ENCODE peak calls at places on chromosome 13, in four cellular contexts. J is SK-N-SH, B is WTC11, G is H1. X is an unnamed sample.

GRCh38 chr13:40141859-40142555 is 486.5 kb downstream of the COG6 start:
- DNase-seq in J (no peak), B (no peak), G (no peak), X (no peak)

GRCh38 chr13:90443268-90443667 is 904.2 kb upstream of the MIR17HG start:
- DNase-seq in J (no peak), B (no peak), G (no peak), X (no peak)

GRCh38 chr13:57629821-57630235 is 1.7 kb upstream of the PCDH17 start:
- DNase-seq in J (peak; percentile 95), B (peak; percentile 98), G (peak; percentile 97), X (peak; percentile 7)

GRCh38 chr13:23506821-23507210 is 63.4 kb upstream of the TNFRSF19 start:
- DNase-seq in J (peak; percentile 50), B (no peak), G (no peak), X (no peak)

GRCh38 chr13:23901365-23901764 is 4.1 kb upstream of the C1QTNF9B start:
- DNase-seq in J (no peak), B (no peak), G (no peak), X (no peak)

GRCh38 chr13:51453959-51454703 is 1.3 kb upstream of the INTS6 start:
- DNase-seq in J (peak; percentile 51), B (no peak), G (no peak), X (peak; percentile 46)

GRCh38 chr13:105465251-105465650 is 1070.2 kb downstream of the EFNB2 start:
- DNase-seq in J (no peak), B (no peak), G (no peak), X (no peak)

GRCh38 chr13:80572308-80572676 is 231.4 kb upstream of the SPRY2 start:
- DNase-seq in J (peak; percentile 15), B (no peak), G (no peak), X (no peak)

GRCh38 chr13:40920826-40921225 is 98.3 kb downstream of the ELF1 start:
- DNase-seq in J (no peak), B (no peak), G (no peak), X (no peak)

GRCh38 chr13:75637101-75637774 is 1.1 kb downstream of the LMO7 start:
- DNase-seq in J (peak; percentile 36), B (peak; percentile 34), G (no peak), X (no peak)

DNA sequence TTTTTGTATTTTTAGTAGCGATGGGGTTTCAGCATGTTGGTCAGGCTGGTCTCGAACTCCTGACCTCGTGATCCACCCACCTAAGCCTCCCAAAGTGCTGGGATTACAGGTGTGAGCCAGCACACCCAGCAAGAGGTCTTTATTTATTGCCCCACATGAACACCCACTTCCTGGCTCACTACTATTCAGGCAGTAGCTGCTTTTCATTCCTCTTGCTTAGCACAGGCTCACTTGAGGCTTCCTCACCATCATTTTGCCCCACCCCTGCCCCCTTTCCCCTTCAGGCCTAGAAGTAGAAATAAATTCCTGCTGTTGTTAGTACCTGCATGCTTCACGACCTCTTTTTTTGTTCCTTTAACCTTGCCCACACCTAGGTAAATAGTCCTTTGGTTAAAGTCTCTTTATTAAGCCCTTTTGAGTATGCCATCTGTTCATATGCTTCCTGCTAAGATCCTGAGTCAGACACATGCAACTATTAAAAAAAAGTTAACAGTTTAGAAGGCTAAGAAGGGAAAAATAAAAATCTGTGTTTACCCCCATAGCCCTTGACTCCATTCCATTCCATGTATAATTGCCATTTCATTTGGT is 33.5 kb upstream of the ITM2B start:
- DNase-seq in J (no peak), B (no peak), G (no peak), X (no peak)
- TF ChIP-seq TEAD4 in J (no peak), B (no peak), G (no peak), X (no peak)

DNA sequence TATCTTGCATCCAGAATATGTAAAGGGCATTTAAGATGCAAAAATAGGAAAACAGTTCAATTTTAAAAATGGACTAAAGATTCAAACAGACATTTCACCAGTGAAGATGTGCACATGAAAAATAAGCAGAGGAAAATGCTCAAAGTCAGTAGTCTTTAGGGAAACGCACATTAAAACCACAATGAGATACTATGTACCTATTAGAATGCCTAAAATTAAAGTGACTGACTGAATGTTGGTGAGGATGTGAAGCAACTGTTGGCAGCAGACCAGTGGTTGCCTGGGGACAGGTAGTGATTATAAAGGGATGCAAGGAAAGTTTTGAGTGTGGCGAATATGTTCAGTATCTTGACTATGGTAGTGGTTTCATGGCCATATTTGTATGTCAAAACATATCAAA is 75.2 kb downstream of the DGKH start:
- DNase-seq in J (no peak), B (no peak), G (no peak), X (no peak)
- TF ChIP-seq TEAD4 in J (no peak), B (no peak), G (no peak), X (no peak)

GRCh38 chr13:26785845-26786630 is 25.5 kb upstream of the GPR12 start:
- DNase-seq in J (no peak), B (peak; percentile 41), G (peak; percentile 73), X (no peak)
- TF ChIP-seq TEAD4 in J (no peak), B (no peak), G (no peak), X (no peak)

DNA sequence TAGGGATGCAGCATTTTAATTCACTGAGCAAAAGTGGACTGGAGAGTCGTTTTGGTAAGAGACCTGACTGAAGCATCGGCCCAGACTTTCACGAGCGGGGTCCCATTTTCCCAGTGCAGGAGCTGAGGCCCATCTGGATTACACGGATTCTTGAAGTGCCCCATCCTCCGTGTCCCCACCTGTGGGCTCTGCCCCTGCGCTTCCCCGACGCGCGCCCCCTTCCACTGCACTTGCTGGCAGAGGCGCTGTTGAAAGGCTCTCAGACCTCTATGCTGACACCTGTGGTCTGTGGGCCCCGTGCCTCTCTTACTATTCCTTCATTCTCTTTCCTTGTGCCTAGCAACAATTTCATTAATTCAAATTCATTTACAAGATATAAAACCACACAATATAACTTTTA is 50.3 kb upstream of the MCF2L start:
- DNase-seq in J (no peak), B (no peak), G (no peak), X (no peak)
- TF ChIP-seq TEAD4 in J (no peak), B (no peak), G (no peak), X (no peak)

GRCh38 chr13:67223742-67224141 is 6.4 kb downstream of the PCDH9 start:
- DNase-seq in J (no peak), B (no peak), G (no peak), X (no peak)

GRCh38 chr13:67224148-67224846 is 5.8 kb downstream of the PCDH9 start:
- DNase-seq in J (peak; percentile 62), B (peak; percentile 43), G (no peak), X (peak; percentile 58)

GRCh38 chr13:67226686-67227085 is 3.5 kb downstream of the PCDH9 start:
- DNase-seq in J (no peak), B (no peak), G (no peak), X (no peak)

GRCh38 chr13:67227131-67227983 is 2.8 kb downstream of the PCDH9 start:
- DNase-seq in J (no peak), B (no peak), G (no peak), X (no peak)

GRCh38 chr13:67225252-67226159 is 4.6 kb downstream of the PCDH9 start:
- DNase-seq in J (no peak), B (no peak), G (no peak), X (no peak)
- TF ChIP-seq TEAD4 in J (no peak), B (no peak), G (no peak), X (no peak)

GRCh38 chr13:65387743-65388347 is 1842.3 kb downstream of the PCDH9 start:
- DNase-seq in J (no peak), B (peak; percentile 10), G (no peak), X (no peak)
- TF ChIP-seq TEAD4 in J (no peak), B (no peak), G (no peak), X (no peak)

GRCh38 chr13:34678154-34678553 is 263.9 kb upstream of the NBEA start:
- DNase-seq in J (no peak), B (no peak), G (no peak), X (no peak)

GRCh38 chr13:34682406-34682805 is 259.7 kb upstream of the NBEA start:
- DNase-seq in J (no peak), B (no peak), G (no peak), X (no peak)
- TF ChIP-seq TEAD4 in J (no peak), B (no peak), G (no peak), X (no peak)

GRCh38 chr13:33205804-33206221 is 79.7 kb downstream of the STARD13 start:
- DNase-seq in J (peak; percentile 33), B (no peak), G (no peak), X (no peak)
- TF ChIP-seq TEAD4 in J (no peak), B (no peak), G (no peak), X (no peak)

DNA sequence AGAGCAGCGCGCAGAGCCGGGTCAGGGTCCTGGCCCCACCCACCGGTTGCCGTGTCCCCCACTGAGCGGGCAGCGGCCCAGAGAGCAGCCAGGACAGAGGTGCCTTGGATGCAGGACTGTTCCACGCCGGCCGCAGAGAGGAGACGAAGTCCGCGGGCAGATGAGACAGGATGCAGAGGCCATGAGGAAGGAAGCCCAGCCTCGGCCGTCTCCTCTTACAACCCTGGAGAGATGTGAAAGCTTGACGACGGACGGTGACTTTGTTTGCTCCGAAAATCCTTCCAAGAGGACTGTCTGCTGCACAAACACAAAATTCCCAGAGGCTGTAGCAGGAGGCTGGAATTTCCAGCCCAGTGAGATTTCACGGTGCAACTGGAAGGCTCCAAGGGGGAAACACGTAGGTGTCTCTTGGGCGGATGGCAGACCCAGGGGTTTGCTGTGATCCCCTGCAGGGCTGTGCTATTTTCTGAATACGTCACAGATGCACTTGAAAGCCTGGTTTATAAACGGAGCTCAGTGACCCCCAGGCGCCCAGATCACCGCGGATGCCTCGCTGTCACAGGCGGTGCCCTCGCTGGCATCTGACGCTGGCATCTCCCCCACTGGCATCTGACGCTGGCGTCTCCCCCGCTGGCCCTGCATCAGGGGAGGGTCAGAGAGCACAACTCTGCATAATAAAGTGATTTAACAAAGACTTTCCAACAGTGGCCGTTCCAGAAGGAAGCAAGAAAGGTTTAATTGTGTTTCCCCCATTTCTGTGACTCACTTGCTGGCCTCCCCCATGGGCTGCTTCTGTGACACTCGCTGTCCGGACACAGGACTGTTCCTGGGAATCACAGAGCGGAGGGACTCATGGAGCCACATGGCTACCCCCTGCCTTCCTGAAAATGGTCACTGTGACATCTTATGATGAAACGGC is 62.0 kb upstream of the C13orf46 start:
- DNase-seq in J (no peak), B (no peak), G (no peak), X (no peak)
- TF ChIP-seq TEAD4 in J (no peak), B (no peak), G (no peak), X (no peak)

DNA sequence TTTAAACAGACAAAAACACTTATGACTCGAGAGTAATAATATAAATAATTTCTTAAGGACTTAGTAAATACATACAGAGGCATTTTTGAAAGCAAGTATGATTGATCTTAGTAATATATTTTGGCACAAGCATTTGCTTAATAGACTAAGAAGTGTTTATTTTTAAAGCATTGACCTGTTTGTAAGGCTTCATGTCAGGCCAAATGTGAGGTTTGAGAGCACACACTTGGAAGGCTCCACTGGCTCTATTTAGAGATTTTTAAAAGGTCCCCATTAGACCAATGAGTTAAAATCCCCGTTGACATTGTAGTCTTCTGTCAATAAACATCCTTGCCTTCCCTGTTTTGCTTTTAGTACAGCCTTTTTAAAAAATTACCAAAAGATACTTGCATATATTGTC is 50.4 kb downstream of the ATP8A2 start:
- DNase-seq in J (no peak), B (no peak), G (no peak), X (no peak)
- TF ChIP-seq TEAD4 in J (no peak), B (no peak), G (no peak), X (no peak)

X was measured in K562.